ENCODE peak calls at places on chromosomes 12 and 14, in eight cellular contexts. Q is cardiac muscle cell; L is esophagus squamous epithelium; Z is neuronal stem cell; J is aorta; A is BJ; W is naive thymus-derived CD4-positive, alpha-beta T cell; T is lung. U is an unnamed sample.

GRCh38 chr14:78764240-78764639 is 594.1 kb downstream of the NRXN3 start:
- DNase-seq in Q (no peak), L (no peak), Z (no peak), J (no peak), A (no peak), W (no peak), T (no peak), U (peak; percentile 22)

GRCh38 chr14:76089151-76089550 is 62.6 kb upstream of the GPATCH2L start:
- DNase-seq in Q (no peak), L (no peak), Z (no peak), J (no peak), A (no peak), W (no peak), T (no peak), U (no peak)

GRCh38 chr12:77924703-77925102 is 94.0 kb downstream of the NAV3 start:
- DNase-seq in Q (no peak), L (no peak), Z (no peak), J (no peak), A (no peak), W (no peak), T (no peak), U (peak; percentile 63)

GRCh38 chr14:100588671-100589070 is 1.5 kb upstream of the BEGAIN start:
- DNase-seq in Q (no peak), L (no peak), Z (no peak), J (no peak), A (no peak), W (no peak), T (no peak), U (no peak)

GRCh38 chr12:113006641-113007040 is 28.3 kb downstream of the OAS2 start:
- DNase-seq in Q (no peak), L (no peak), Z (no peak), J (no peak), A (no peak), W (no peak), T (no peak), U (no peak)

GRCh38 chr12:128269108-128269713 is 2.2 kb downstream of the TMEM132C start:
- DNase-seq in Q (peak; percentile 4), L (no peak), Z (no peak), J (no peak), A (no peak), W (no peak), T (no peak), U (no peak)

GRCh38 chr14:31411218-31411727 is 9.1 kb downstream of the HEATR5A start:
- DNase-seq in Q (no peak), L (no peak), Z (no peak), J (no peak), A (no peak), W (no peak), T (no peak), U (no peak)

GRCh38 chr12:132063491-132063890 is 80.6 kb downstream of the DDX51 start:
- DNase-seq in Q (no peak), L (no peak), Z (no peak), J (no peak), A (no peak), W (no peak), T (no peak), U (no peak)

DNA sequence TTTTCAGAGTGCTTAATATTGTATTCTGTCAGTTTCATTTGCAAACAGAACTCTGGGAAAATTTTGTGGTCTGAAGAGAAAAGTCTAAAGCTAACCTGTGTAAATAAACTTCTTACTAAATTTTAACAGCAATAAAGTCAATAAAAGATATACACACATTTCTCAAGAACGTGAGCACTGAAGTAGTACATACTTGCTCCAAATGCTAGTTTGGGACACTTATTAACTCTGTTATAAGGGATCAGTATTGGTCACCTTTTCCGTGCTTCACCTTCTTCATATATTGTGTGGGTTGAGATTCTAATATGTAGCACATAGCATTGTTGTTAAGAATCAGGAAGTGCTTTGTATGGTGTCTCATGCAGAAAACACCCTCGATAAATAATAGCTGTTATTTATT is 300.7 kb downstream of the ACSS3 start:
- DNase-seq in Q (no peak), L (no peak), Z (no peak), J (no peak), A (no peak), W (no peak), T (no peak), U (no peak)
- H3K36me3 ChIP-seq in Q (no peaks in the 10 kb centered on the region), L (no peaks in the 10 kb centered on the region), Z (no peaks in the 10 kb centered on the region), J (peaks cover 4% of the 10 kb centered on the region), A (no peaks in the 10 kb centered on the region), W (no peaks in the 10 kb centered on the region), T (no peaks in the 10 kb centered on the region), U (no peaks in the 10 kb centered on the region)

GRCh38 chr12:108939594-108939993 is 59.7 kb downstream of the DAO start:
- DNase-seq in Q (peak; percentile 54), L (no peak), Z (peak; percentile 4), J (no peak), A (no peak), W (no peak), T (no peak), U (peak; percentile 26)

GRCh38 chr12:108930756-108931155 is 50.9 kb downstream of the DAO start:
- DNase-seq in Q (no peak), L (no peak), Z (no peak), J (no peak), A (no peak), W (no peak), T (no peak), U (no peak)

GRCh38 chr12:108938247-108938924 is 58.5 kb downstream of the DAO start:
- DNase-seq in Q (no peak), L (no peak), Z (no peak), J (no peak), A (no peak), W (no peak), T (no peak), U (no peak)

GRCh38 chr12:108933950-108934349 is 54.1 kb downstream of the DAO start:
- DNase-seq in Q (no peak), L (no peak), Z (no peak), J (no peak), A (no peak), W (no peak), T (no peak), U (no peak)

DNA sequence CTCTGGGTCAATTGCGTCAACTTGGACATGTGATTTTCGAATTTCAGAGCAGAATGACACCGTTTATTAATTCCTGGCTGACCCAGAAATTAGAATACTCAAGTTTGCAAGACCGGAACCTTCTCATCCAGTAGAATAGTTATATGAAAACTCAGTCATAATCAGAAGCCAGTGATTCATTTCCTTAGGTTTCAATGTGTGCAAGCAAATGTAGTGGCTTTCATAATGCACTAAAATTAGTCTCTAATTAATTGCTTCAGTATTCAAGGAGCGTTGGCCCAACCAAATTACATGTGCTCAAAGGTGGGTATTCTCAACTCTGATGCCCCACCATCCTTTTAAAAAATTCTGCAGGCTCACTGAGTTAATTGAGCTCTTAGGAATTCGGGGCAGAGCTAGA is 55.3 kb downstream of the DAO start:
- DNase-seq in Q (no peak), L (no peak), Z (no peak), J (no peak), A (no peak), W (no peak), T (no peak), U (no peak)
- H3K36me3 ChIP-seq in Q (no peaks in the 10 kb centered on the region), L (no peaks in the 10 kb centered on the region), Z (no peaks in the 10 kb centered on the region), J (no peaks in the 10 kb centered on the region), A (no peaks in the 10 kb centered on the region), W (no peaks in the 10 kb centered on the region), T (no peaks in the 10 kb centered on the region), U (no peaks in the 10 kb centered on the region)

GRCh38 chr14:22532345-22533056 is 56.5 kb downstream of the DAD1 start:
- DNase-seq in Q (peak; percentile 20), L (no peak), Z (no peak), J (no peak), A (peak; percentile 35), W (no peak), T (no peak), U (peak; percentile 22)

GRCh38 chr14:22530101-22530500 is 58.9 kb downstream of the DAD1 start:
- DNase-seq in Q (no peak), L (no peak), Z (no peak), J (no peak), A (no peak), W (no peak), T (no peak), U (no peak)

GRCh38 chr14:22533739-22534359 is 55.2 kb downstream of the DAD1 start:
- DNase-seq in Q (no peak), L (no peak), Z (no peak), J (no peak), A (no peak), W (no peak), T (no peak), U (no peak)

GRCh38 chr14:22533057-22533704 is 55.8 kb downstream of the DAD1 start:
- DNase-seq in Q (no peak), L (no peak), Z (no peak), J (no peak), A (no peak), W (no peak), T (no peak), U (no peak)

DNA sequence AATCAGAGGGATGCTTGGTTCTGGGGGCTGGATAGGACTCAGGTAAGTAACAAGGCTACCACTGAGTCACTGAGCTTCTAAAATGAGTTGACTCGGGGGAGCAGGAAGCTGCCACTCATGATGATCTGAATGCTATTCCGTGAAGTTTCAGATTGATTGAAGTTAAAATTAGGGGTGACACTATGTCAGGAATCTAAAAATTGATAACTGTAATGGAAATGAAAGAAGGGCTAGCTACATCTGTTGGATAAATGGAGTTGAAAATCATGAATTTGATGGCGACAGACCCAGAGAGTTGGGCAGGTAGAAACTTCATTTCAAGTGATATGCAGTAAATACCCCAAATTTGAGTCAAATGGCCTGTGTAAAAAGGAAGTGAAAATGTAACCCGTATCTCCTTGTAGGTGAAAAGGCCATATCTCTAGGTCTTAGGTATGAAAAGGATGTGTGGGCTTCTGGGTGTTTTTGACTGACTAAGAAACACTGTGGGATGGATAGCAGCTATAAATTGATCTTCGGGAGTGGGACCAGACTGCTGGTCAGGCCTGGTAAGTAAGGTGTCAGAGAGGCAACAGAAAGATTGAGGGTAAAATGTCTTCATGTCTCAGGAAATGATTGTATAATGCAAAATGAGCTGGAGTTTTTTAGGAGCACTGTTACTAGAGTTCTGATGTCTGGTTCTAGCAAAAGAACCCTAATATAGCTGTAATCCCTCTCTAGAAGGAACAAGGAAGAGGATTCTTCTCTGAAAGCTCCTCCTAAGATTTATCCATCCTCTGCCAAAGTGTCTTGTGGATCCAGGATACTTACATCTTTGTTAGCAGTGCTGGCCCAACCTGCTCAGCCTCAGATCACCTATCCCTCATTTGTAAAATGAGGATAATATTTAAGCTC is 57.3 kb downstream of the DAD1 start:
- DNase-seq in Q (no peak), L (no peak), Z (no peak), J (no peak), A (no peak), W (no peak), T (no peak), U (no peak)
- H3K36me3 ChIP-seq in Q (no peaks in the 10 kb centered on the region), L (no peaks in the 10 kb centered on the region), Z (no peaks in the 10 kb centered on the region), J (no peaks in the 10 kb centered on the region), A (no peaks in the 10 kb centered on the region), W (peaks cover 47% of the 10 kb centered on the region), T (no peaks in the 10 kb centered on the region), U (no peaks in the 10 kb centered on the region)

GRCh38 chr14:55650992-55651391 is 71.0 kb downstream of the KTN1 start:
- DNase-seq in Q (no peak), L (no peak), Z (no peak), J (no peak), A (no peak), W (no peak), T (no peak), U (no peak)

GRCh38 chr14:55641954-55642353 is 61.9 kb downstream of the KTN1 start:
- DNase-seq in Q (no peak), L (no peak), Z (no peak), J (no peak), A (no peak), W (no peak), T (no peak), U (no peak)

GRCh38 chr14:55641290-55641689 is 61.3 kb downstream of the KTN1 start:
- DNase-seq in Q (no peak), L (no peak), Z (no peak), J (no peak), A (no peak), W (no peak), T (no peak), U (no peak)

GRCh38 chr14:55645148-55645547 is 65.1 kb downstream of the KTN1 start:
- DNase-seq in Q (no peak), L (no peak), Z (no peak), J (no peak), A (no peak), W (no peak), T (no peak), U (no peak)

DNA sequence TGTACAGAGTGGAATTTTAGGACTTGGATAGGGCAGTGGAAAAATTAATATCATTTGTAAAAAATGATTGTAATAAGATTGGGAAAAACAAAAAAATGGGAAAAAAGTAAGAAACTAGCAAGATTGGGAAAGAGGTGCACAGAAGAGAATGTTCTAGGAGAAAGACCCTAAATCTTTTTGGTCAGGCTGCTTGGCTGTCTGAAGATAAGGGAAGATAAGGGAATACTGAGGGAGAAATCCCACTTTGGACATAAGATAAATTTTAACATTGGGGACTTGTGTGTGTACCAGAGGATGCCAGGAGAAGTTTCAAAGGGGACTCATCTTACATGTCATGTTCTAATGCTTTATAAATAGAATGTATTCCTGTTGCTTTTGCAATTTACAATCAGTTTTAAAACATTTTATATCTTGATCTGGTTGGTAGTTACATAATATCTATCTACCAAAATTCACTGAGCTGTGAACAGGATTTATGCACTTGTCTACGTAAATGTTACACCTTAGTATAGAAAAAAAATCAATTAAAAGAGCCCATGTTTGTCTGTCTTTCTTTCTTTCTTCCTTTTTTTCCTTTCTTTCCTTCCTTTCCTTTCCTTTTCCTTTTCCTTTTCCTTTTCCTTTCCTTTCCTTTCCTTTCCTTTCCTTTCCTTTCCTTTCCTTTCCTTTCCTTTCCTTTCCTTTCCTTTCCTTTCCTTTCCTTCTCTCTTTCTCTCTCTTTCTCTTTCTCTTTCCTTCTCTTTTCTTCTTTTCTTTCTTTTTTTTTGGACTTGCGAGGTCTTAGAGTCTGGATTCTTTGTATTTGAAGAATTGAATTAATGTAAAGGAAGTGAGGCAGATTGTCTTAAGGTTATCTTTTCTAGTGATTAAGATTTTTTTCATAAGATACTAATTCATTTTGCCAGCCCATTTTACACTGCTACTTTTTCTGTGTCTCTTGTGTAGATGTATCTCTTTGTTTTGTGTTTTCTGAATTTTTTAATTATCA is 66.1 kb downstream of the KTN1 start:
- DNase-seq in Q (no peak), L (no peak), Z (no peak), J (no peak), A (no peak), W (no peak), T (no peak), U (no peak)
- H3K36me3 ChIP-seq in Q (peaks cover 49% of the 10 kb centered on the region), L (peaks cover 85% of the 10 kb centered on the region), Z (peaks cover 95% of the 10 kb centered on the region), J (no peaks in the 10 kb centered on the region), A (peaks cover 2% of the 10 kb centered on the region), W (peaks cover 6% of the 10 kb centered on the region), T (peaks cover 7% of the 10 kb centered on the region), U (peaks cover 31% of the 10 kb centered on the region)